ENCODE peak calls at places on chromosomes 12 and 14, in six cellular contexts. F, M, R, H, G and D are unnamed samples.

GRCh38 chr12:57929092-57929830 is 12.1 kb upstream of the ATP23 start:
- DNase-seq in R (no peak), F (no peak), M (no peak), H (no peak), G (peak), D (no peak)

GRCh38 chr14:101120636-101121398 is 217.3 kb upstream of the RTL1 start:
- DNase-seq in H (no peak), M (no peak), R (peak), G (no peak), F (no peak), D (no peak)

GRCh38 chr14:89911018-89911919 is 43.3 kb downstream of the EFCAB11 start:
- DNase-seq in H (no peak), R (no peak), F (no peak), M (no peak), G (peak), D (no peak)

GRCh38 chr12:112046003-112046402 is 32.8 kb downstream of the ERP29 start:
- DNase-seq in M (no peak), R (no peak), H (no peak), F (no peak), G (no peak), D (no peak)

GRCh38 chr14:41362134-41362533 is 244.5 kb upstream of the LRFN5 start:
- DNase-seq in R (no peak), H (no peak), G (no peak), F (no peak), M (no peak), D (no peak)

GRCh38 chr14:75643985-75644384 is 16.7 kb downstream of the ERG28 start:
- DNase-seq in H (no peak), R (no peak), F (no peak), G (no peak), M (no peak), D (no peak)

GRCh38 chr12:64890873-64891468 is 66.5 kb downstream of the TBC1D30 start:
- DNase-seq in R (no peak), G (peak), F (peak), H (no peak), M (no peak), D (peak)

GRCh38 chr12:43805149-43805856 is 814 bp downstream of the TWF1 start:
- DNase-seq in F (no peak), H (no peak), G (no peak), M (no peak), R (no peak), D (no peak)

GRCh38 chr12:6688543-6688999 is 604 bp downstream of the ZNF384 start:
- DNase-seq in F (no peak), G (no peak), M (no peak), R (peak), H (no peak), D (peak)

GRCh38 chr14:31505411-31505810 is 17.6 kb upstream of the GPR33 start:
- DNase-seq in H (no peak), F (no peak), G (peak), M (no peak), R (no peak), D (no peak)

GRCh38 chr12:104677441-104678089 is 220.8 kb downstream of the CHST11 start:
- DNase-seq in R (no peak), F (no peak), M (no peak), H (no peak), G (no peak), D (no peak)

GRCh38 chr12:104682790-104683279 is 226.1 kb downstream of the CHST11 start:
- DNase-seq in M (no peak), G (no peak), F (no peak), R (no peak), H (no peak), D (no peak)

GRCh38 chr12:104680506-104680905 is 223.8 kb downstream of the CHST11 start:
- DNase-seq in M (no peak), F (no peak), H (no peak), R (no peak), G (no peak), D (no peak)

GRCh38 chr12:104681012-104681690 is 224.4 kb downstream of the CHST11 start:
- DNase-seq in M (no peak), G (no peak), H (no peak), F (no peak), R (no peak), D (no peak)

GRCh38 chr12:104680070-104680469 is 223.3 kb downstream of the CHST11 start:
- DNase-seq in F (no peak), G (no peak), M (no peak), R (no peak), H (no peak), D (no peak)
- TF ChIP-seq CTCF in F (peak), G (peak), M (no peak), R (no peak), H (no peak), D (peak)

DNA sequence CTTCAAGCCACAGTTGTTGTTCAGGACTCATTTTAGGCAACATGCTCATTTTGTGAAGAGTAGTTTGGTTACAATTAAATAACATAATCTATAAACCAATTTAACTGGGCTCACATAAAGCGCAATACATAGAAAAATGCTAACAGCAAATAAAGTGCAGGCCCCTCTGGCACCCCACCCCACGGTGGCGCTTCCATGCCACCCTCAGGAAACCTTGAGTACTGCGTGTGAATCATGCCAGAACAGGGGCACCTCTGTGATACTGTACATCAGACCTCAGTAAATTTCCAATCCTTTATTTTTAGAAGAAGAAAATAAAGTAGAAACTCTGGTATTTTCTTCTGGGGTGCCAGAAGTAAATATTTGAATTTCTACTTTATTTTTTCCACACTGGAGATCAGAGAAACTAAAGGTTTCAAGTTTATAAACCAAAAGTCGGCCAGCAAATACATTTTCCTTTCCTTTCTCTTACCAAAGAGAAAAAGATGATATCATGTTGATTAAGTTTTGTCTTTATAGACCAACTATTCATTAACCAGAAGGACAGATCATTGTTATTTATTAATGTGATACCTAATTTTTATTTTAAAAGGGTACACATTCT is 316.8 kb downstream of the PAWR start:
- DNase-seq in H (no peak), F (no peak), M (no peak), G (peak), R (no peak), D (no peak)
- TF ChIP-seq CTCF in H (no peak), F (peak), M (peak), G (peak), R (peak), D (peak)

DNA sequence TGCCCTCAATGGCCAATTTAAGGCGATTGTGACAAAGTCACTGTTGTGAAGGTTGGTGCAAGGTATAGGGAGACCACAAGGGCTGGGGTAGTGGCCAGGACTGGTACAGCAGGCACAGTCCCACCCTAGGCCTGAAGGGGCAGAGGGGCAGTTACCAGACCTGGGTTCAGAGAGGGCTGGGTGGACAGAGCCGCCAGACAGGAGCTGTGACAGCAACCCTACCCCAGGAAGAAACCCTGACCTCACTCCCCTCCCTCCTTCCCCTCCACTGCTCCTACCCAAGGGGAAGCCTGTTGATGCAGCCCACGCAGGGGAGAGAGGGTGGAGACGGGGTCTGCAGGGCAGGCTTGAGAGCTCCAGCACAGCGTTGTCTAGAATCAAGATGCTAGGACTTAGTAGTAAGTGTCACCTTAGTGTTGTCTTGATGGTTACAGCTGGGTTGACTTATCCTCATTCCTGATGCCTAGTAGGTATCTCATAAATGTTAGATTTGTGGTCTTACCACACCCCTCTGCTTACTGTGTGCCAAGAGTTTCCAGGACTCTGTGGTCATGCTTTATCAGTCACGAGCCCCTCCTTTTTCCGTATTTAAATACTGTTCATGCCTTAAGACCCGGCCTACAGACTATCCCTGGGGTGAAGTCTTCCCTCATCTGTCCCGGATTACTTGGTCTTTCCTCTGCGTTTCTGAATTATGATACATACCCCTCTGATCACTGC is 14.4 kb downstream of the EML1 start:
- DNase-seq in G (peak), R (no peak), F (no peak), M (no peak), H (no peak), D (no peak)
- TF ChIP-seq CTCF in G (peak), R (no peak), F (no peak), M (no peak), H (no peak), D (no peak)

GRCh38 chr14:53619625-53620324 is 336.9 kb downstream of the BMP4 start:
- DNase-seq in H (no peak), G (peak), M (no peak), R (no peak), F (no peak), D (no peak)
- TF ChIP-seq CTCF in H (no peak), G (no peak), M (no peak), R (no peak), F (no peak), D (no peak)

DNA sequence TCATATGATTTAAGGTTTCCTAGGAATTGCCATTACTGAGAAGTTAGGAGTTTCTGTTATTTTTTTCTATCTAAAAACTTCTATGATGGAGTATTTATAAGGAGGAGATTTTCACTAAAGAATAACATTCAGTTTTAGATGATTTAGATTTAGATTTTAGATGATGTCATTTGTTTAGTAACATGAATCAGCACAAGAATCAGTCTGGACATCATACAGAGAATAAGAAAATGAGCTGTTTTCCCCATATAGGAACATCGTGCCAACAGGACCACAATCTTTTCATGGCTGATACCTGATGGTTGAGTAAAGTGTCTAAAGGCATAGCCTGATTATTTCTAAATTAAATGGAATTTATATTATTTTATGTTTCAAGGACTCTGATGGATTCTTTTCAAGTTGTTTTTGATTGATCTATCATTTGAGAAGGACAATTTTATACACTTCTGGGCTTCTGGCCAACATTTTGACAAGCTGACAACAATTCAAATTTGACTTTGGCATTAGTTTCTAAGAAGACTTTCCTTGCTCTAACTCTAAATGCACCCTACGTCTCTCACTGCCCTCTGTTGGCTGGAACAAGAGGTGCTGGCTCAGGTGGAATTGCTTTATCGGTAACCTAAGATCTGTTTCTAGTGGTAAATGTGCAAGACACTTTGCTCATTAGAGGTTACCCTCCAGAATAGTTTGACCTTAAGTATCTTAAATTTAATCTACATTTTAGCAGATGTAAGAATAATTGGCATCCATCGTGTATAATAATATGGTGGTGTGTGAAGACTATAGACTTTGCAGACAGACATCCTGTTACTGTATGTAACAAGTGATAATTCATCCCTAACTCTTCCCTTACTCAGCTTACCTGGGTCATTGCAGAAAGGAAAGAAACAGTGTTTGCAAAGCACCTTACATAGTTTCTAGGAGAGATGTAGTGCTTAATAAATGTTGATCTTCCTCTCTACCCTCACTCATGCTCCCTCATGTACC is 42.8 kb upstream of the CPSF6 start:
- DNase-seq in R (no peak), G (peak), H (no peak), F (no peak), M (no peak), D (no peak)
- TF ChIP-seq CTCF in R (no peak), G (peak), H (no peak), F (peak), M (no peak), D (peak)

DNA sequence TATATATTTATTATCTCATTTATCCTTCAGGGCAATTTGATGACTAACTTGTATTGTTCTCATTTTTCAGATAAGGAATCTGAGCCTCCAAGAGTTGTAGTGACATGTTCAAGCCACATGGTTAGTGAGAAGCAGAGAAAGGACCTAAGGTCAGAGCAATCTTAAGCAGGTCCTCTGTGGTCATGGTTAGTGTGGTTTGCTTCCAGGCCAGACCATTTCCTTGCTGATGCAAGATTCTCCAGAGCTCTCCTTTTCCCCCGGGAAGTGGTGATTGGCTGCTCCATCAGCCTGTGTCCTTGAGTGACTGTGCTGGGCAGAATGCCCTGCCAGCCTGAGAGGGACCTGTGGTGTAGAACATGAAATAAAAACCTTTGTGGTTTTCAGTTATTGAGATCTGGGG is 141.3 kb downstream of the KTN1 start:
- DNase-seq in R (no peak), F (peak), H (no peak), M (no peak), G (peak), D (no peak)
- TF ChIP-seq CTCF in R (no peak), F (no peak), H (no peak), M (no peak), G (peak), D (no peak)